ENCODE peak calls at places on chromosomes 6 and 20, in five cellular contexts. T, G, K, N and V are unnamed samples.
A peak's percentile ranks its signal among the peaks of the same experiment; 100 is the strongest.

GRCh38 chr20:45061244-45061643 is 39.7 kb downstream of the KCNS1 start:
- DNase-seq in G (peak; percentile 72), N (no peak), K (no peak), T (no peak), V (no peak)

GRCh38 chr6:131101911-131102680 is 33.2 kb upstream of the AKAP7 start:
- DNase-seq in G (no peak), K (no peak), T (no peak), N (no peak), V (no peak)

GRCh38 chr6:42021847-42022754 is 28.2 kb upstream of the TAF8 start:
- DNase-seq in N (no peak), G (no peak), T (no peak), K (no peak), V (no peak)

GRCh38 chr20:52312131-52312729 is 120.7 kb upstream of the ZFP64 start:
- DNase-seq in N (peak; percentile 34), K (peak; percentile 45), T (peak; percentile 45), G (peak; percentile 14), V (peak; percentile 48)

GRCh38 chr6:40996591-40997247 is 42.3 kb downstream of the UNC5CL start:
- DNase-seq in K (peak; percentile 21), N (peak; percentile 35), T (no peak), G (no peak), V (peak; percentile 21)

GRCh38 chr6:5464096-5464885 is 203.0 kb downstream of the FARS2 start:
- DNase-seq in K (no peak), T (no peak), N (no peak), G (no peak), V (no peak)

GRCh38 chr6:71330501-71330900 is 41.9 kb downstream of the OGFRL1 start:
- DNase-seq in T (no peak), K (no peak), G (no peak), N (no peak), V (no peak)

GRCh38 chr20:25058051-25058796 is at the start of gene ACSS1:
- DNase-seq in T (peak; percentile 59), G (no peak), N (peak; percentile 80), K (peak; percentile 71), V (no peak)

GRCh38 chr6:122495612-122496011 is 24.0 kb upstream of the SERINC1 start:
- DNase-seq in G (no peak), K (no peak), N (no peak), T (no peak), V (no peak)

GRCh38 chr6:7067305-7067704 is 40.5 kb upstream of the RREB1 start:
- DNase-seq in N (no peak), T (no peak), G (no peak), K (no peak), V (no peak)

GRCh38 chr6:128032047-128032446 is 131.2 kb upstream of the THEMIS start:
- DNase-seq in K (no peak), T (no peak), N (no peak), G (no peak), V (no peak)

GRCh38 chr6:74409447-74409846 is 713.4 kb downstream of the CD109 start:
- DNase-seq in G (peak; percentile 72), N (no peak), T (no peak), K (no peak), V (peak; percentile 54)

GRCh38 chr6:46015119-46015968 is at the start of gene CLIC5:
- DNase-seq in T (peak; percentile 24), G (no peak), K (peak; percentile 22), N (peak; percentile 70), V (no peak)

GRCh38 chr6:132198040-132198439 is 203.2 kb downstream of the MOXD1 start:
- DNase-seq in N (no peak), T (no peak), G (no peak), K (no peak), V (no peak)

GRCh38 chr20:54938707-54939106 is 463.3 kb downstream of the DOK5 start:
- DNase-seq in G (no peak), T (no peak), K (no peak), N (no peak), V (no peak)

GRCh38 chr20:41248371-41249024 is 69.0 kb downstream of the ZHX3 start:
- DNase-seq in K (peak; percentile 26), T (no peak), G (no peak), N (no peak), V (no peak)

GRCh38 chr6:121959501-121959900 is 440.0 kb upstream of the HSF2 start:
- DNase-seq in K (no peak), T (no peak), N (no peak), G (no peak), V (no peak)

GRCh38 chr6:5471637-5472430 is 210.5 kb downstream of the FARS2 start:
- DNase-seq in T (no peak), G (no peak), N (no peak), K (no peak), V (no peak)

GRCh38 chr6:34673079-34673478 is 23.5 kb downstream of the ILRUN start:
- DNase-seq in N (no peak), G (no peak), K (no peak), T (no peak), V (no peak)

GRCh38 chr6:140438346-140438735 is 1063.9 kb upstream of the CITED2 start:
- DNase-seq in K (no peak), N (no peak), G (no peak), T (no peak), V (no peak)

GRCh38 chr20:25178563-25179438 is 16.7 kb upstream of the ENTPD6 start:
- DNase-seq in K (no peak), G (peak; percentile 73), N (no peak), T (no peak), V (peak; percentile 63)

GRCh38 chr6:160137989-160138835 is 16.6 kb downstream of the SLC22A1 start:
- DNase-seq in N (peak; percentile 69), K (peak; percentile 61), T (peak; percentile 54), G (peak; percentile 49), V (peak; percentile 33)

GRCh38 chr6:160999508-160999907 is 7.9 kb downstream of the MAP3K4 start:
- DNase-seq in K (no peak), G (no peak), N (no peak), T (no peak), V (no peak)

GRCh38 chr20:43558412-43559146 is at the start of gene SGK2:
- DNase-seq in K (no peak), T (no peak), G (no peak), N (peak; percentile 91), V (no peak)

GRCh38 chr6:152863618-152864326 is 113.2 kb downstream of the VIP start:
- DNase-seq in G (peak; percentile 44), T (peak; percentile 74), K (peak; percentile 69), N (peak; percentile 71), V (peak; percentile 56)

GRCh38 chr6:98335594-98335993 is 498.8 kb upstream of the POU3F2 start:
- DNase-seq in N (no peak), K (no peak), T (no peak), G (no peak), V (no peak)

GRCh38 chr20:1294497-1294896 is 28.4 kb downstream of the SNPH start:
- DNase-seq in T (no peak), N (no peak), G (no peak), K (no peak), V (no peak)

GRCh38 chr6:5990776-5991175 is 15.9 kb downstream of the NRN1 start:
- DNase-seq in T (no peak), G (no peak), K (no peak), N (no peak), V (no peak)

GRCh38 chr6:124961784-124962611 is at the start of gene RNF217:
- DNase-seq in T (peak; percentile 77), G (no peak), N (peak; percentile 57), K (peak; percentile 42), V (no peak)
- TF ChIP-seq CTCF in T (no peak), G (no peak), N (no peak), K (no peak), V (no peak)

DNA sequence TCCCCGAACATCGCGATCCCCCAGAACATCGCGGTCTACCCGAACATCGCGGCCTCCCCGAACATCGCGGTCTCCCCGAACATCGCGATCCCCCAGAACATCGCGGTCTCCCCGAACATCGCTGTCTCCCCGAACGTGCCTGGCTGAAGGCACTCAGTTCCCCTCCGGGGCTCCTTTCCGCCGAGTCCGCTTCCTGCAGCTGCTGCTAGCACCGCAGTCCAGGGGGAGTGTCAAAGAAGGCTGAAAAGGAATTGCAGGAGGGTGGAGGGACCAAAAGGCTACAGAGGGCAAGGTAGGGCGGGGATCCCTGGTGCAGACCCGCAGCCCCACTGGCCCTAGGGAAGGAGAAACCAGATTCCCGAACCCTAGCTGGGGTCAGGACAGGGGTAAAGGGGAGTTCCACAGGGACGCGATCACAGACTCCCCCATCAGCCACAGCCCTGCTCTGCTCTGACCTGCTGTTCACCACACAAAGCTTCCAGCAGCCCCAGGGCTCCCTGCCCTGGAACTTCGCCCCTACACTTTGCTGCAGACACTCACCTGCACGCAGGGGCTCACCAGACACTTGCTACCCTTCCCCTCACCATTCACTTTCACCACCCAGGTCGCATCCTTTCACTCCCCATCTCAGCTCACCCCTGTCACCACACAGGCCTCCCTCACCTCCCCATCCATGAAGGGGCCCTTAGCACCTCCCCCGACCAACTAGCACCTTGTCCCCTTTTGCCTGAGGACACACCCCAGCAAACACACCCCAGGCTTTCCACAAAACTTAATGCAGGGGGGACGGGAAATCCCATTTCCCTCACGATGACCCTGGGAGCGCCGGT is 1.7 kb downstream of the ULBP1 start:
- DNase-seq in N (no peak), T (no peak), G (no peak), K (no peak), V (no peak)
- H3K4me3 ChIP-seq in N (peak overlapping the region; percentile 45), T (no peak overlapping the region), G (peak overlapping the region; percentile 60), K (no peak overlapping the region), V (peak overlapping the region; percentile 51)

DNA sequence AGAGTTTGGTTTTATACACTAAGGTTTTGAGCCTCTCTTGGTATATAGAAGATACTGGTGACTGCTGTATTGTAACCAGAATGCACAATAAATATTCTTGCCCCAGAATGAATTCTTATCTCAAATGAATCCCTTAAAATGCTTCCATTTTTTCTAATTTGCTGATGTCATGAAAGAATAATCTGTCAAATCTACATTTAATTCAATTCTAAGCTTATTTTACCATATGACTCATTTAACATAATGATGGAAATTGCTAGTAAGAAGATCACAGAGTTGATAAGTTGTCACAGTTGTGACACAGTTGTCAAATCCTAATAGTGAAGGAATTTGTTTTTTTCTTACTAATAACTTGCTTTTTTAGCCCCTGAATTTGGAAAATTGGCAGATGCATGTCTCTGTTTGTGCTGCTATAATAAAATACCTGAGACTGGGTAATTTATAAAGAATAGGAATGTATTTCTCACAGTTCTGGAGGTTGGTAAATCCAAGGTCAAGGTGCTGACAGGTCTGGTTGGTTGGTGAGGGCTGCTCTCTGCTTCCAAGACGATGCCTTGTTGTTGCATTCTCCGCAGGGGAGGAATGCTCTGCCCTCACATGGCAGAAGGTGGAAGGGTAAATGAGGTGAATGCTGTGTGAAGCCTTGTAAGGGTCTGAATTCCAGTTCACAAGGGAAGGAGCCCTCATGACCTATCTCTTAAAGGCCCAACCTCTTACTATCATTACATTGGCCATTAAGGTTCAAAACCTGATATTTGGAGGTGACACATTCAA is 4.7 kb downstream of the ECT2L start:
- DNase-seq in N (no peak), T (no peak), G (no peak), K (no peak), V (no peak)
- TF ChIP-seq CTCF in N (no peak), T (no peak), G (no peak), K (no peak), V (peak; percentile 43)

GRCh38 chr6:33427585-33428218 is 7.8 kb downstream of the SYNGAP1 start:
- DNase-seq in T (peak; percentile 78), N (peak; percentile 65), G (no peak), K (peak; percentile 55), V (no peak)

GRCh38 chr6:33428219-33428890 is 8.5 kb downstream of the SYNGAP1 start:
- DNase-seq in G (no peak), K (no peak), T (no peak), N (peak; percentile 47), V (no peak)

GRCh38 chr6:33430334-33430733 is 10.5 kb downstream of the SYNGAP1 start:
- DNase-seq in T (no peak), K (no peak), G (no peak), N (no peak), V (no peak)

GRCh38 chr6:33429745-33430042 is 9.8 kb downstream of the SYNGAP1 start:
- DNase-seq in K (no peak), G (no peak), T (no peak), N (no peak), V (no peak)

GRCh38 chr6:33428891-33429744 is 9.3 kb downstream of the SYNGAP1 start:
- DNase-seq in G (no peak), K (no peak), T (no peak), N (no peak), V (no peak)
- H3K4me3 ChIP-seq in G (no peak overlapping the region), K (no peak overlapping the region), T (no peak overlapping the region), N (no peak overlapping the region), V (peak overlapping the region; percentile 53)